ENCODE peak calls at places on chromosomes 5 and 9, in four cellular contexts. Z, M, J and D are unnamed samples.

GRCh38 chr9:83959061-83959460 is 21.0 kb downstream of the HNRNPK start:
- DNase-seq in M (no peak), Z (no peak), J (peak), D (no peak)

GRCh38 chr5:132501961-132502931 is 11.7 kb upstream of the IRF1 start:
- DNase-seq in M (no peak), Z (no peak), J (no peak), D (no peak)

GRCh38 chr9:34996905-34997279 is 7.3 kb downstream of the DNAJB5 start:
- DNase-seq in M (no peak), Z (no peak), J (no peak), D (no peak)

GRCh38 chr9:131668439-131669233 is 71.2 kb downstream of the RAPGEF1 start:
- DNase-seq in J (peak), Z (peak), M (peak), D (peak)

GRCh38 chr5:118486647-118487046 is 501.7 kb downstream of the DTWD2 start:
- DNase-seq in M (no peak), J (no peak), Z (no peak), D (no peak)

GRCh38 chr5:76608833-76609232 is 14.4 kb downstream of the F2RL2 start:
- DNase-seq in M (peak), Z (peak), J (peak), D (no peak)

GRCh38 chr9:116450378-116451139 is 236.5 kb upstream of the TRIM32 start:
- DNase-seq in Z (peak), M (no peak), J (peak), D (no peak)

GRCh38 chr5:71778678-71779276 is 59.7 kb downstream of the CARTPT start:
- DNase-seq in J (peak), Z (no peak), M (peak), D (peak)

GRCh38 chr5:158705901-158706300 is 393.8 kb downstream of the EBF1 start:
- DNase-seq in Z (no peak), J (no peak), M (no peak), D (no peak)

GRCh38 chr5:56467176-56467717 is 234.1 kb upstream of the ANKRD55 start:
- DNase-seq in M (no peak), Z (peak), J (no peak), D (no peak)

GRCh38 chr9:79471577-79472543 is 99.9 kb upstream of the TLE4 start:
- DNase-seq in J (no peak), M (peak), Z (peak), D (peak)

GRCh38 chr5:93831449-93831848 is 90.0 kb upstream of the POU5F2 start:
- DNase-seq in M (peak), Z (peak), J (peak), D (peak)

GRCh38 chr5:180862645-180863044 is 1.6 kb upstream of the ZFP62 start:
- DNase-seq in M (no peak), Z (no peak), J (no peak), D (no peak)

GRCh38 chr5:157761690-157762611 is 18.4 kb downstream of the LSM11 start:
- DNase-seq in Z (peak), J (peak), M (peak), D (peak)

GRCh38 chr9:120935383-120935857 is 8.8 kb upstream of the TRAF1 start:
- DNase-seq in J (peak), M (peak), Z (peak), D (peak)

GRCh38 chr9:110050925-110051355 is 157.0 kb downstream of the C9orf152 start:
- DNase-seq in J (peak), Z (peak), M (peak), D (peak)

GRCh38 chr9:112917987-112918362 is 27.3 kb upstream of the SLC46A2 start:
- DNase-seq in J (no peak), M (no peak), Z (no peak), D (no peak)

GRCh38 chr5:125142439-125142838 is 396.0 kb upstream of the ZNF608 start:
- DNase-seq in Z (peak), M (no peak), J (peak), D (peak)

GRCh38 chr5:117803533-117803932 is 1184.8 kb downstream of the DTWD2 start:
- DNase-seq in J (no peak), M (no peak), Z (peak), D (no peak)

GRCh38 chr9:129696803-129697110 is 31.3 kb downstream of the PRRX2 start:
- DNase-seq in J (no peak), Z (no peak), M (no peak), D (no peak)
- H3K27ac ChIP-seq in J (no peak), Z (no peak), M (peak), D (peak)

GRCh38 chr5:22627029-22627428 is 226.1 kb downstream of the CDH12 start:
- DNase-seq in Z (no peak), M (no peak), J (no peak), D (no peak)

GRCh38 chr5:22625451-22625850 is 227.7 kb downstream of the CDH12 start:
- DNase-seq in Z (no peak), M (no peak), J (no peak), D (no peak)

GRCh38 chr5:22615964-22616363 is 237.2 kb downstream of the CDH12 start:
- DNase-seq in M (no peak), Z (no peak), J (no peak), D (no peak)

GRCh38 chr5:22621084-22621483 is 232.1 kb downstream of the CDH12 start:
- DNase-seq in J (no peak), Z (no peak), M (no peak), D (no peak)
- H3K27ac ChIP-seq in J (no peak), Z (no peak), M (no peak), D (no peak)

DNA sequence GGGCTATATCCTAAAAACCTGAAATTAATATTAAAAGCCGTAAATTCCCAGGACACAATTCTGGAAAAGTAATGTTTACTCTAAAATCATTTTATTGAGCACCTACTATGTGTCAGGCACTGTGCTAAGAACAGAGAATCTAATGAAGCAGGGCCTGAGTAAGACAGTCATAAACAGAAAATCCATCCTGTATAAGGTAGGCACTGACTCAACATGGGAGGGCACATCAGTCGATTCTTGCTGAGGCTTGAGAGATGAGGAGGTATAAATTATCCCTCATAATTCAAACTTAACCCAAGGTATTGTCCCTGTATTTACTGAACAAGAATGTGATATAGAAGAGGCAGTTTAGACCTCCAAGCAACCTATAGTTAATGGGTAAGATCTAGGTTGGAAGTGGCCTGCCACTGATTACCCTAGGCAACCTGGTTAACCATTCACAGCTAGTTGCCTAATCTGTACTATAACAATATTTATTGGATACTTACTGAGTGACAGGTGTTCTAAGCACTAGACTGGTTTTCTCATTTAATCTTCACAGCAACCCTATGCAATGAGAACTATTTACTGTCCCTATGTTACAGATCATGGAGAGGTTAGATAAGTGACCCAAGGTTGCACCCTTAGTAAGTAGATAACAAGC is 317.8 kb downstream of the PDE4D start:
- DNase-seq in Z (no peak), J (no peak), M (no peak), D (no peak)
- H3K27ac ChIP-seq in Z (no peak), J (no peak), M (no peak), D (no peak)

DNA sequence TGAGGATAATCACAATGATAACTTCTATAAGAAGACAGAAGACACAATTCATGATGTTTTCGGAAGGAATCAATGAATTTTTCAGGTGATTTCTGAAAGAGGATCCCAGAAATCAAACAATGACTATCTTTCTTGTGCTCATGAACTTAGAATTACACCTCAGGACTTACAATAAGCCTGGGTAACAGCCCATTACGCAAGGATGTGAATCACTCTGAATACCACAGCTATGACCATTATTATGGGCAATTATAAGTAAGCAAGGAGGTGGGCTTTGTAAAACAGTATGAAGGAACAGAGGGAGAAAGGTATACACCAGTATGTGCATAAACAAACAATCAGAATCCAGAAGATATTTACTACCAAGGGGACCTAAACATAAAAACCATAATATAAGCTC is 21.5 kb upstream of the PPP2CA start:
- DNase-seq in M (no peak), J (peak), Z (peak), D (peak)
- H3K27ac ChIP-seq in M (no peak), J (peak), Z (peak), D (peak)

GRCh38 chr5:447501-447900 is 4.5 kb downstream of the EXOC3 start:
- DNase-seq in M (no peak), J (no peak), Z (no peak), D (no peak)

GRCh38 chr5:448766-449090 is 5.8 kb downstream of the EXOC3 start:
- DNase-seq in J (no peak), M (no peak), Z (no peak), D (no peak)

GRCh38 chr5:449151-449550 is 6.2 kb downstream of the EXOC3 start:
- DNase-seq in Z (no peak), M (no peak), J (no peak), D (no peak)

GRCh38 chr5:446864-447263 is 3.9 kb downstream of the EXOC3 start:
- DNase-seq in M (peak), Z (peak), J (no peak), D (peak)

GRCh38 chr5:448061-448765 is 5.2 kb downstream of the EXOC3 start:
- DNase-seq in J (no peak), M (no peak), Z (no peak), D (no peak)
- H3K27ac ChIP-seq in J (no peak), M (no peak), Z (no peak), D (no peak)

GRCh38 chr5:172534229-172535169 is 80.2 kb upstream of the SH3PXD2B start:
- DNase-seq in J (no peak), M (no peak), Z (peak), D (peak)
- H3K27ac ChIP-seq in J (no peak), M (no peak), Z (no peak), D (peak)

GRCh38 chr5:65035212-65036206 is 266.8 kb downstream of the CWC27 start:
- DNase-seq in Z (peak), J (peak), M (peak), D (peak)

GRCh38 chr5:65034029-65034781 is 265.5 kb downstream of the CWC27 start:
- DNase-seq in J (no peak), Z (no peak), M (no peak), D (no peak)

GRCh38 chr5:65034782-65035181 is 266.1 kb downstream of the CWC27 start:
- DNase-seq in M (no peak), J (no peak), Z (no peak), D (no peak)

GRCh38 chr5:65041296-65042158 is 272.8 kb downstream of the CWC27 start:
- DNase-seq in M (no peak), J (peak), Z (no peak), D (no peak)

GRCh38 chr5:65037845-65038815 is 269.4 kb downstream of the CWC27 start:
- DNase-seq in J (no peak), M (peak), Z (no peak), D (no peak)
- H3K27ac ChIP-seq in J (peak), M (no peak), Z (no peak), D (no peak)

DNA sequence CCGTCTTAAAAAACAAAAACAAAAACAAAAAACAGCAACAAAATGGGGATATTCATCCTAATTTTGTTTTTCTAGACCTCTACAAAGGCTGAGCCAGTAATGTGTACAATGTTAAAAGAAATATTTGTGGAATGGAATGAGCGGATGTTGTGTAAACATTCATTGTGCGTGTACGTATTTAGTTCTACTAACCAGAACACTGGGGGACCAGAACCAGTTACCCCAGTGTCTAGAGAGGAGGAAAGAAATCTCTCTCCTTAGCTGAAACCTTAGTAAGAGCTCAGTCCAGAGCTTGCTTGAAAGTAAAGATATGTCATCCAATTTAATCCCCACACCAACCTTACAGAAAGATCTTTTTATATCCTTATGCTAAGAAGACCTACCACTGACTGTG is 106.7 kb upstream of the CPEB4 start:
- DNase-seq in M (no peak), Z (no peak), J (no peak), D (no peak)
- H3K27ac ChIP-seq in M (no peak), Z (peak), J (peak), D (peak)